ENCODE peak calls at places on chromosomes 2 and 18, in five cellular contexts. N is NCI-H69, G is CMK, X is A673, U is T-cell. L is an unnamed sample.

GRCh38 chr2:31937741-31938140 is 73.1 kb downstream of the MEMO1 start:
- DNase-seq in X (no peak), G (no peak), N (no peak), U (no peak), L (no peak)

GRCh38 chr2:101327863-101328394 is 19.4 kb upstream of the RNF149 start:
- DNase-seq in N (no peak), G (no peak), X (no peak), U (no peak), L (peak)

GRCh38 chr2:120060088-120060623 is 47.3 kb downstream of the EPB41L5 start:
- DNase-seq in G (no peak), X (no peak), N (no peak), U (no peak), L (no peak)

GRCh38 chr2:64212801-64213321 is 68.6 kb upstream of the PELI1 start:
- DNase-seq in U (no peak), X (no peak), N (no peak), G (no peak), L (no peak)

GRCh38 chr2:185188656-185189055 is 549.9 kb upstream of the FSIP2 start:
- DNase-seq in X (no peak), U (no peak), N (peak), G (no peak), L (no peak)

GRCh38 chr2:178796079-178796677 is 11.0 kb downstream of the TTN start:
- DNase-seq in U (no peak), N (peak), G (no peak), X (peak), L (no peak)

GRCh38 chr2:228654707-228655106 is 473.2 kb upstream of the SPHKAP start:
- DNase-seq in G (no peak), N (no peak), U (no peak), X (no peak), L (no peak)

GRCh38 chr2:121189011-121189410 is 96.0 kb downstream of the TFCP2L1 start:
- DNase-seq in N (no peak), X (no peak), U (no peak), G (no peak), L (no peak)

GRCh38 chr2:224987733-224988132 is 54.5 kb downstream of the DOCK10 start:
- DNase-seq in G (no peak), X (no peak), N (no peak), U (no peak), L (peak)

GRCh38 chr2:232637832-232638231 is 4.4 kb downstream of the EFHD1 start:
- DNase-seq in U (no peak), X (no peak), N (no peak), G (no peak), L (no peak)

GRCh38 chr18:832085-832681 is 20.1 kb upstream of the YES1 start:
- DNase-seq in U (no peak), N (peak), G (no peak), X (peak), L (peak)

GRCh38 chr18:12679183-12679786 is 21.4 kb upstream of the SPIRE1 start:
- DNase-seq in X (peak), G (no peak), U (no peak), N (no peak), L (peak)

GRCh38 chr2:54574107-54574859 is 118.2 kb downstream of the SPTBN1 start:
- DNase-seq in U (peak), X (no peak), G (peak), N (peak), L (no peak)

GRCh38 chr2:240162531-240162930 is 22.1 kb upstream of the OTOS start:
- DNase-seq in N (no peak), X (no peak), U (no peak), G (no peak), L (no peak)

GRCh38 chr18:77107218-77107815 is 25.3 kb downstream of the MBP start:
- DNase-seq in U (no peak), X (no peak), N (no peak), G (no peak), L (no peak)

GRCh38 chr2:147910990-147911473 is 66.2 kb downstream of the ACVR2A start:
- DNase-seq in G (no peak), U (peak), N (peak), X (peak), L (peak)

GRCh38 chr2:18384242-18384641 is 176.2 kb downstream of the RDH14 start:
- DNase-seq in U (no peak), G (no peak), X (no peak), N (no peak), L (no peak)

GRCh38 chr2:68807821-68808266 is 63.4 kb downstream of the BMP10 start:
- DNase-seq in X (peak), U (peak), N (no peak), G (no peak), L (peak)

GRCh38 chr18:3675446-3675845 is 225.5 kb downstream of the TGIF1 start:
- DNase-seq in G (no peak), N (no peak), U (no peak), X (no peak), L (no peak)

GRCh38 chr2:213818436-213818835 is 534.2 kb downstream of the SPAG16 start:
- DNase-seq in U (no peak), G (no peak), X (peak), N (no peak), L (peak)

GRCh38 chr18:79478484-79479113 is 82.9 kb downstream of the NFATC1 start:
- DNase-seq in U (no peak), G (no peak), N (no peak), X (no peak), L (no peak)

GRCh38 chr2:12717988-12718661 is 1.4 kb downstream of the TRIB2 start:
- DNase-seq in N (peak), G (no peak), X (peak), U (no peak), L (peak)

GRCh38 chr2:222033541-222033940 is 265.3 kb downstream of the PAX3 start:
- DNase-seq in U (no peak), N (no peak), G (no peak), X (no peak), L (no peak)

GRCh38 chr2:55173422-55174020 is 58.6 kb downstream of the CLHC1 start:
- DNase-seq in N (no peak), U (no peak), G (no peak), X (no peak), L (no peak)

GRCh38 chr2:191656389-191656788 is 21.5 kb upstream of the NABP1 start:
- DNase-seq in G (no peak), U (no peak), N (no peak), X (no peak), L (no peak)

GRCh38 chr2:240319855-240320560 is 115.5 kb upstream of the GPC1 start:
- DNase-seq in G (no peak), U (no peak), X (peak), N (peak), L (peak)

GRCh38 chr2:212842544-212843185 is 304.1 kb upstream of the ERBB4 start:
- DNase-seq in U (no peak), N (no peak), X (peak), G (no peak), L (no peak)

L was measured in mesendoderm.